ENCODE peak calls at places on chromosomes 12 and 14, in nine cellular contexts. U is stomach; A is substantia nigra; V is effector CD4-positive, alpha-beta T cell; B is activated CD4-positive, alpha-beta T cell treated with anti-CD3 and anti-CD28 coated beads, Interleukin-2, amount 50 U/mL, for 24 hours; R is anterior cingulate cortex; S is HTR-8/SVneo; P is GM12865; O is stimulated activated CD8-positive, alpha-beta memory T cell treated with anti-CD3 and anti-CD28 coated beads, Interleukin-15, amount 100 ng/mL, for 1 hour. T is an unnamed sample.
A peak's percentile ranks its signal among the peaks of the same experiment; 100 is the strongest.

GRCh38 chr12:88255224-88255623 is 113.1 kb downstream of the TMTC3 start:
- DNase-seq in P (no peak), O (no peak), B (no peak), S (no peak), A (no peak), R (no peak), U (no peak), V (no peak), T (no peak)

GRCh38 chr12:51389302-51389999 is 1.8 kb downstream of the GALNT6 start:
- DNase-seq in U (peak; percentile 58), R (no peak), B (no peak), P (peak; percentile 33), S (no peak), O (no peak), V (peak; percentile 9), A (no peak), T (no peak)

GRCh38 chr12:89525002-89525823 is 617 bp upstream of the GALNT4 start:
- DNase-seq in A (no peak), P (peak; percentile 62), R (peak; percentile 47), B (peak; percentile 29), S (peak; percentile 8), V (peak; percentile 36), O (no peak), U (peak; percentile 52), T (peak; percentile 42)

GRCh38 chr12:51944608-51945233 is 6.8 kb upstream of the ACVR1B start:
- DNase-seq in O (no peak), V (no peak), R (no peak), P (no peak), S (no peak), A (no peak), U (no peak), B (no peak), T (no peak)

GRCh38 chr12:11894890-11895289 is 175.8 kb upstream of the BCL2L14 start:
- DNase-seq in A (no peak), B (no peak), P (no peak), O (no peak), S (no peak), R (no peak), U (no peak), V (no peak), T (no peak)

GRCh38 chr12:6294533-6295186 is 15.8 kb upstream of the PLEKHG6 start:
- DNase-seq in O (no peak), A (no peak), S (no peak), V (no peak), P (no peak), R (no peak), U (no peak), B (no peak), T (no peak)

GRCh38 chr14:65169351-65169750 is 67.0 kb upstream of the MAX start:
- DNase-seq in S (no peak), U (no peak), P (peak; percentile 95), O (no peak), A (no peak), R (no peak), B (no peak), V (no peak), T (no peak)

GRCh38 chr14:104250175-104250574 is 111.8 kb downstream of the KIF26A start:
- DNase-seq in P (no peak), S (no peak), A (no peak), V (no peak), U (no peak), O (no peak), R (no peak), B (no peak), T (no peak)

GRCh38 chr12:2925322-2925995 is 33.7 kb upstream of the TEAD4 start:
- DNase-seq in R (no peak), B (no peak), P (peak; percentile 35), U (no peak), O (no peak), A (no peak), V (no peak), S (no peak), T (no peak)

GRCh38 chr14:25233613-25234012 is 183.7 kb upstream of the STXBP6 start:
- DNase-seq in A (no peak), B (no peak), R (no peak), S (no peak), P (no peak), O (no peak), V (no peak), U (no peak), T (no peak)

GRCh38 chr12:19547258-19547657 is 108.0 kb downstream of the AEBP2 start:
- DNase-seq in O (no peak), R (no peak), S (no peak), P (no peak), V (no peak), B (no peak), U (no peak), A (no peak), T (no peak)

GRCh38 chr14:102539544-102540309 is 30.2 kb upstream of the ANKRD9 start:
- DNase-seq in V (no peak), P (no peak), S (no peak), B (no peak), O (no peak), A (no peak), U (no peak), R (no peak), T (no peak)

GRCh38 chr12:95681210-95681765 is 109.3 kb downstream of the NTN4 start:
- DNase-seq in R (no peak), B (no peak), O (no peak), S (no peak), A (no peak), V (no peak), P (no peak), U (no peak), T (no peak)

GRCh38 chr14:61504841-61505340 is 183.5 kb downstream of the PRKCH start:
- DNase-seq in P (no peak), S (no peak), V (no peak), O (no peak), B (no peak), R (no peak), A (no peak), U (no peak), T (no peak)

GRCh38 chr12:66335746-66336145 is 33.5 kb downstream of the HELB start:
- DNase-seq in U (no peak), P (no peak), O (no peak), S (no peak), V (no peak), A (no peak), B (no peak), R (no peak), T (no peak)

GRCh38 chr12:8784464-8784863 is 38.0 kb upstream of the A2ML1 start:
- DNase-seq in S (no peak), O (no peak), R (no peak), B (no peak), V (no peak), P (no peak), U (no peak), A (no peak), T (no peak)

GRCh38 chr12:50101663-50102062 is 2.1 kb upstream of the GPD1 start:
- DNase-seq in S (peak; percentile 48), V (no peak), A (no peak), U (no peak), O (no peak), B (no peak), P (no peak), R (no peak), T (no peak)

GRCh38 chr12:54956818-54957641 is 27.5 kb downstream of the TESPA1 start:
- DNase-seq in U (no peak), O (no peak), R (no peak), B (no peak), A (no peak), V (no peak), P (no peak), S (no peak), T (no peak)

GRCh38 chr12:121787063-121787774 is 6.3 kb downstream of the RHOF start:
- DNase-seq in R (no peak), O (no peak), U (peak; percentile 65), V (no peak), P (peak; percentile 80), B (no peak), A (no peak), S (no peak), T (peak; percentile 41)

GRCh38 chr14:78127233-78127632 is 42.9 kb upstream of the NRXN3 start:
- DNase-seq in A (no peak), P (no peak), B (no peak), V (no peak), S (no peak), O (no peak), R (no peak), U (no peak), T (no peak)

GRCh38 chr14:67975429-67975828 is 155.8 kb downstream of the RAD51B start:
- DNase-seq in O (no peak), R (no peak), P (no peak), A (no peak), S (no peak), B (no peak), U (no peak), V (no peak), T (no peak)

GRCh38 chr12:91142184-91142583 is 30.9 kb upstream of the LUM start:
- DNase-seq in S (no peak), B (no peak), V (no peak), O (no peak), A (no peak), R (no peak), P (no peak), U (no peak), T (no peak)

GRCh38 chr12:94954029-94954685 is 49.3 kb downstream of the NDUFA12 start:
- DNase-seq in A (no peak), S (peak; percentile 14), U (no peak), V (no peak), R (no peak), O (no peak), B (no peak), P (no peak), T (no peak)

GRCh38 chr14:36662543-36663403 is 1.1 kb downstream of the PAX9 start:
- DNase-seq in S (no peak), B (no peak), P (no peak), R (no peak), U (no peak), A (no peak), V (no peak), O (no peak), T (no peak)

GRCh38 chr12:1937481-1938224 is 19.2 kb upstream of the CACNA2D4 start:
- DNase-seq in V (no peak), P (no peak), R (no peak), A (no peak), U (peak; percentile 38), B (no peak), S (no peak), O (no peak), T (no peak)

GRCh38 chr12:67982165-67982563 is 7.1 kb upstream of the IFNG-AS1 start:
- DNase-seq in B (no peak), P (no peak), V (no peak), O (no peak), A (no peak), R (no peak), U (no peak), S (no peak), T (no peak)

GRCh38 chr12:51797301-51797700 is 51.2 kb downstream of the FIGNL2 start:
- DNase-seq in O (no peak), V (no peak), U (no peak), A (no peak), B (no peak), P (no peak), S (no peak), R (no peak), T (no peak)

GRCh38 chr14:33477752-33478151 is 473.1 kb downstream of the EGLN3 start:
- DNase-seq in S (no peak), P (no peak), R (no peak), B (no peak), O (no peak), V (no peak), U (no peak), A (peak; percentile 19), T (no peak)

GRCh38 chr14:22220427-22220826 is 368.6 kb downstream of the DAD1 start:
- DNase-seq in U (no peak), V (no peak), P (no peak), R (no peak), A (no peak), S (no peak), B (no peak), O (no peak), T (no peak)

GRCh38 chr14:72500234-72500838 is 393.6 kb downstream of the DPF3 start:
- DNase-seq in B (no peak), O (no peak), R (no peak), V (no peak), P (no peak), U (no peak), A (no peak), S (no peak), T (no peak)

GRCh38 chr12:107319536-107320030 is 226.2 kb upstream of the CRY1 start:
- DNase-seq in U (no peak), O (no peak), A (no peak), R (no peak), V (no peak), S (no peak), B (no peak), P (no peak), T (peak; percentile 10)